ENCODE peak calls at places on chromosomes 16 and 17, in six cellular contexts. O is GM12891, B is K562, R is H1, L is HepG2, Z is GM12878. E is an unnamed sample.

GRCh38 chr16:27332105-27332504 is 18.3 kb downstream of the IL4R start:
- DNase-seq in O (no peak), B (no peak), R (no peak), L (no peak), Z (no peak), E (no peak)

GRCh38 chr16:1137604-1138003 is 15.3 kb upstream of the CACNA1H start:
- DNase-seq in O (no peak), B (peak), R (no peak), L (peak), Z (no peak), E (no peak)

GRCh38 chr17:74872313-74873035 is at the start of gene FDXR:
- DNase-seq in O (no peak), B (no peak), R (no peak), L (peak), Z (no peak), E (no peak)

GRCh38 chr16:14172200-14172805 is 101.2 kb downstream of the MRTFB start:
- DNase-seq in O (no peak), B (no peak), R (no peak), L (peak), Z (no peak), E (no peak)

GRCh38 chr17:81734405-81735055 is 22.4 kb downstream of the SLC25A10 start:
- DNase-seq in O (no peak), B (no peak), R (no peak), L (no peak), Z (no peak), E (no peak)

GRCh38 chr17:57481901-57482300 is 225.6 kb downstream of the MSI2 start:
- DNase-seq in O (no peak), B (peak), R (no peak), L (no peak), Z (no peak), E (no peak)

GRCh38 chr16:31869511-31870201 is 4.0 kb upstream of the ZNF267 start:
- DNase-seq in O (no peak), B (no peak), R (no peak), L (no peak), Z (peak), E (no peak)

GRCh38 chr16:83804366-83804765 is 3.4 kb upstream of the HSBP1 start:
- DNase-seq in O (no peak), B (no peak), R (no peak), L (no peak), Z (no peak), E (no peak)

GRCh38 chr17:51662204-51663056 is 402.1 kb downstream of the UTP18 start:
- DNase-seq in O (no peak), B (no peak), R (no peak), L (no peak), Z (no peak), E (no peak)

GRCh38 chr17:78919816-78920516 is 5.2 kb downstream of the TIMP2 start:
- DNase-seq in O (no peak), B (no peak), R (no peak), L (no peak), Z (no peak), E (no peak)

GRCh38 chr17:35286120-35286781 is 43.4 kb downstream of the SLFN5 start:
- DNase-seq in O (no peak), B (no peak), R (no peak), L (no peak), Z (peak), E (no peak)

GRCh38 chr17:36072431-36073121 is 8.5 kb downstream of the CCL18 start:
- DNase-seq in O (peak), B (peak), R (peak), L (peak), Z (peak), E (peak)

GRCh38 chr17:73347355-73347754 is 35.6 kb upstream of the CDC42EP4 start:
- DNase-seq in O (no peak), B (no peak), R (no peak), L (no peak), Z (no peak), E (no peak)

GRCh38 chr17:75950850-75951554 is 10.2 kb upstream of the FBF1 start:
- DNase-seq in O (no peak), B (peak), R (no peak), L (no peak), Z (no peak), E (no peak)

GRCh38 chr17:73861543-73861942 is 217.3 kb upstream of the SDK2 start:
- DNase-seq in O (no peak), B (no peak), R (no peak), L (no peak), Z (no peak), E (no peak)

GRCh38 chr17:54347495-54347894 is 524.8 kb downstream of the KIF2B start:
- DNase-seq in O (no peak), B (no peak), R (no peak), L (no peak), Z (no peak), E (no peak)

GRCh38 chr17:35773129-35773528 is 12.4 kb downstream of the C17orf50 start:
- DNase-seq in O (no peak), B (no peak), R (no peak), L (no peak), Z (no peak), E (no peak)

GRCh38 chr17:75574404-75575093 is 13.1 kb upstream of the MYO15B start:
- DNase-seq in O (no peak), B (no peak), R (no peak), L (no peak), Z (no peak), E (no peak)

GRCh38 chr17:11823862-11824261 is 173.4 kb downstream of the ZNF18 start:
- DNase-seq in O (no peak), B (no peak), R (no peak), L (no peak), Z (no peak), E (no peak)

GRCh38 chr17:61486135-61487120 is 34.2 kb downstream of the TBX4 start:
- DNase-seq in O (no peak), B (no peak), R (no peak), L (no peak), Z (no peak), E (no peak)

GRCh38 chr16:10578474-10579316 is 1.7 kb downstream of the EMP2 start:
- DNase-seq in O (no peak), B (no peak), R (no peak), L (peak), Z (no peak), E (no peak)

GRCh38 chr17:72110231-72110952 is 10.4 kb upstream of the SOX9 start:
- DNase-seq in O (no peak), B (no peak), R (no peak), L (no peak), Z (no peak), E (no peak)
- TF ChIP-seq TAF1 in O (no peak), B (no peak), R (no peak), L (no peak), Z (no peak), E (no peak)

DNA sequence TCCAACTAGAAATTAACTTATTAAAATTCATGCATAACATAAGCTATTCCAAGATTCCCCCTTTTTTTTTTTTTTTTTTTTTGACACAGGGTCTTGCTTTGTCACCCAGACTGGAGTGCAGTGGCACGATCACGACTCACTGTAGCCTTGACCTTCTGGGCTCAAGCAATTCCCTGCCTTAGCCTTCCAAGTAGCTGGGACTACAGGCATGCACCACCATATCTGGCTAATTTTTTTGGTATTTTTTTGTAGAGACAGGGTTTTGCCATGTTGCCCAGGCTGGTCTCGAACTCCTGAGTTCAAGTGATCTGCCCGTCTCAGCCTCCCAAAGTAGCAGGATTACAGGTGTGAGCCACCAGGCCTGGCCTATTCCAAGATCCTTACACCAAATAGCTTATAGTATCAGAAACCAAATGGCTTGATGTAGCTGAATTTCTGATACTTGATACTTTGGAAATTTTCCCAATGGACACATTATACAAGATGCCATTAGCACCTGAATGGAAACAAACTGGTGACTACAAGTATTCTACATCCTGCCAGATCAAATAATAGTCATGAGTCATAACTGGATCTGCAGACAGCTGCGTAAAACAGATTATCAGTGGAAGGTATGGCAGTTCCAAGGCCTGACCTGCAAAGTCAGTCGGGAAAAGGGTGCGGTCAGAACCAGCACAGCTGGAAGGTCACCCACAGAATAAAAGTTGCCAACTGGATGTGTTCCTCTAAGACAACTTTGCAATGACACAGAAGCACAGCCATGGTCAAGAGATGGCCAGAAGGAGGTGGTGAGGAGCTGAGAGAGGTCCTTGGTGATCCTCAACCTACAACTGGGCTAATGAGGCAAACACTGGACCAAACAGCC is 14.5 kb downstream of the TUBG1 start:
- DNase-seq in O (no peak), B (peak), R (no peak), L (no peak), Z (no peak), E (no peak)
- TF ChIP-seq POLR2A in O (no peak), B (no peak), R (no peak), L (no peak), Z (no peak), E (no peak)

GRCh38 chr16:19874816-19875546 is 9.7 kb downstream of the GPRC5B start:
- DNase-seq in O (no peak), B (no peak), R (no peak), L (no peak), Z (no peak), E (no peak)

GRCh38 chr16:19874026-19874425 is 10.6 kb downstream of the GPRC5B start:
- DNase-seq in O (no peak), B (no peak), R (no peak), L (no peak), Z (no peak), E (no peak)

GRCh38 chr16:19871721-19872120 is 12.9 kb downstream of the GPRC5B start:
- DNase-seq in O (no peak), B (no peak), R (no peak), L (no peak), Z (no peak), E (no peak)

GRCh38 chr16:19872935-19873334 is 11.7 kb downstream of the GPRC5B start:
- DNase-seq in O (no peak), B (no peak), R (no peak), L (no peak), Z (no peak), E (no peak)

DNA sequence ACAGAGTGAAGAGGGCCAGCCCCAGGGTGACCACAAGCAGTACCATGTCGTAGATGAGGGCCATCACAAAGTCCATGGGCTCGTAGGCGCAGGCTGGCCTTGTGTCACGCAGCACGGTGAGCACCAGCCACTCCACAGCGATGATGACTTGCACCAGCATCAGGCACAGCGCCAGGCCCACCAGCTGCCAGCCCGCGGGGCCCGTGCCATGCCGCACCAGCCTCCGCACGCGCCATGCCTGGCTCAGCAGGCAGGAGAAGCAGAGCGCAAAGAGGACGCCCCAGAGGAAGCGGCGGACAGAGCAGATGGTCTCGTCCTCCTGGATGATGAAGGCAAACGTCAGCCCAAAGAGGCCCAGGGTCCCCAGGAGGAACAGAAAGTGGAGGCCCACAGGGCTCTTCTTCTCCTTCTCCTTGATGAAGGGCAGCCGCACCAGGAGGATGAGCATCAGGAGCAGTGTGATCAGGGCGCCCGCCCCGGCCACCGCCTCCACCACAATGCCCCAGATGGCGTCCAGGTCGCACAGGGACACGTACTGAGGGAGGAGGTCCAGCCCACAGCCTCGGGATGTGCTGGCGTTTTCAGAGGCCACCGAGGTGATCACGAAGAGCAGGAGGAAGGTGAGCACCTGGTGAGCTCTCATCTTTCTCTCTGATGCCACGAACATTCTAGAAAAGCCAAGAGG is 12.3 kb downstream of the GPRC5B start:
- DNase-seq in O (no peak), B (no peak), R (no peak), L (no peak), Z (no peak), E (no peak)
- TF ChIP-seq TAF1 in O (no peak), B (no peak), R (no peak), L (no peak), Z (no peak), E (no peak)

GRCh38 chr16:87806246-87806607 is 40.4 kb upstream of the KLHDC4 start:
- DNase-seq in O (no peak), B (peak), R (no peak), L (no peak), Z (no peak), E (no peak)

GRCh38 chr16:87808108-87808507 is 42.3 kb upstream of the KLHDC4 start:
- DNase-seq in O (no peak), B (no peak), R (no peak), L (no peak), Z (no peak), E (no peak)

GRCh38 chr16:87809150-87809902 is 43.5 kb upstream of the KLHDC4 start:
- DNase-seq in O (no peak), B (no peak), R (no peak), L (peak), Z (peak), E (no peak)

GRCh38 chr16:87803385-87803784 is 37.6 kb upstream of the KLHDC4 start:
- DNase-seq in O (no peak), B (no peak), R (no peak), L (no peak), Z (no peak), E (no peak)

GRCh38 chr16:87806608-87807546 is 41.1 kb upstream of the KLHDC4 start:
- DNase-seq in O (no peak), B (peak), R (no peak), L (peak), Z (no peak), E (no peak)
- TF ChIP-seq POLR2A in O (no peak), B (no peak), R (no peak), L (peak), Z (peak), E (no peak)

DNA sequence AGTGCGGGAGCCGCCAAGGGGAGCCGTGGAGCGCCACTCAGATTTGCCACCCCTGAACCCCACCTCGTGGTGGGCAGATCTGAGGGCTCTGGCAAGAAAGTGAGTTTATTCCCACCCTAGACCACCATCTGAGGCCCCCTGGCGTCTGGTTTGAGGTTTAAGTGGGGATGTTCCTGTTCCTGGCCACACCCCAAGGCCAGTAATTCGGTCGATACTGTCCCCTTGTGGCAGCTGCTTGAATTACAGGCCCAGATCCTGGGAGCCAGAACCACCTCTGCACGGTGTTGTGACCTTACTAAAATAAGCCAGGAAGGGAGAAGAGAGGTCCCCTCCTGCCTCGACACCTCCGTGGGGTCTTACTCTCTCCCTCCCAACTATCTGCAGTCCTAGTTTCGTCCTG is 3.3 kb upstream of the LAT start:
- DNase-seq in O (no peak), B (peak), R (no peak), L (peak), Z (no peak), E (peak)
- TF ChIP-seq TAF1 in O (no peak), B (no peak), R (no peak), L (peak), Z (no peak), E (no peak)

E was measured in GM12892.